ENCODE peak calls at places on chromosomes 7 and 10, in seven cellular contexts. One of them, this sample, is unnamed.

GRCh38 chr10:31320598-31321211 is 1.7 kb downstream of the ZEB1 start:
- DNase-seq in CD8-positive, alpha-beta T cell: peak
- DNase-seq in neural crest cell: no peak
- DNase-seq in stomach: no peak
- DNase-seq in endothelial cell: peak
- DNase-seq in uterus: peak
- DNase-seq in RWPE1: no peak
- DNase-seq in this sample: peak

GRCh38 chr10:91652364-91652763 is 19.5 kb upstream of the PPP1R3C start:
- DNase-seq in CD8-positive, alpha-beta T cell: no peak
- DNase-seq in neural crest cell: no peak
- DNase-seq in stomach: no peak
- DNase-seq in endothelial cell: no peak
- DNase-seq in uterus: no peak
- DNase-seq in RWPE1: peak
- DNase-seq in this sample: peak

GRCh38 chr10:109977382-109977806 is 30.4 kb upstream of the ADD3 start:
- DNase-seq in CD8-positive, alpha-beta T cell: no peak
- DNase-seq in neural crest cell: no peak
- DNase-seq in stomach: peak
- DNase-seq in endothelial cell: no peak
- DNase-seq in uterus: no peak
- DNase-seq in RWPE1: no peak
- DNase-seq in this sample: peak

GRCh38 chr7:82975811-82976468 is 186.7 kb downstream of the PCLO start:
- DNase-seq in CD8-positive, alpha-beta T cell: no peak
- DNase-seq in neural crest cell: no peak
- DNase-seq in stomach: no peak
- DNase-seq in endothelial cell: no peak
- DNase-seq in uterus: no peak
- DNase-seq in RWPE1: no peak
- DNase-seq in this sample: no peak

GRCh38 chr7:1883031-1883761 is 213.1 kb downstream of the ELFN1 start:
- DNase-seq in CD8-positive, alpha-beta T cell: no peak
- DNase-seq in neural crest cell: no peak
- DNase-seq in stomach: no peak
- DNase-seq in endothelial cell: no peak
- DNase-seq in uterus: no peak
- DNase-seq in RWPE1: peak
- DNase-seq in this sample: peak

GRCh38 chr7:132655071-132655761 is 78.9 kb upstream of the PLXNA4 start:
- DNase-seq in CD8-positive, alpha-beta T cell: peak
- DNase-seq in neural crest cell: no peak
- DNase-seq in stomach: peak
- DNase-seq in endothelial cell: peak
- DNase-seq in uterus: peak
- DNase-seq in RWPE1: no peak
- DNase-seq in this sample: peak

GRCh38 chr7:44884553-44885393 is 557 bp downstream of the PURB start:
- DNase-seq in CD8-positive, alpha-beta T cell: peak
- DNase-seq in neural crest cell: peak
- DNase-seq in stomach: peak
- DNase-seq in endothelial cell: peak
- DNase-seq in uterus: peak
- DNase-seq in RWPE1: no peak
- DNase-seq in this sample: peak

GRCh38 chr10:46288601-46289206 is 1.9 kb downstream of the ANTXRL start:
- DNase-seq in CD8-positive, alpha-beta T cell: no peak
- DNase-seq in neural crest cell: no peak
- DNase-seq in stomach: no peak
- DNase-seq in endothelial cell: no peak
- DNase-seq in uterus: no peak
- DNase-seq in RWPE1: no peak
- DNase-seq in this sample: no peak

GRCh38 chr10:102159051-102159597 is 6.9 kb downstream of the NOLC1 start:
- DNase-seq in CD8-positive, alpha-beta T cell: no peak
- DNase-seq in neural crest cell: no peak
- DNase-seq in stomach: no peak
- DNase-seq in endothelial cell: no peak
- DNase-seq in uterus: no peak
- DNase-seq in RWPE1: no peak
- DNase-seq in this sample: peak

GRCh38 chr7:104267701-104268368 is 60.0 kb upstream of the ORC5 start:
- DNase-seq in CD8-positive, alpha-beta T cell: no peak
- DNase-seq in neural crest cell: no peak
- DNase-seq in stomach: no peak
- DNase-seq in endothelial cell: no peak
- DNase-seq in uterus: no peak
- DNase-seq in RWPE1: peak
- DNase-seq in this sample: peak

GRCh38 chr7:51325231-51325630 is 8.6 kb upstream of the COBL start:
- DNase-seq in CD8-positive, alpha-beta T cell: no peak
- DNase-seq in neural crest cell: no peak
- DNase-seq in stomach: no peak
- DNase-seq in endothelial cell: no peak
- DNase-seq in uterus: no peak
- DNase-seq in RWPE1: peak
- DNase-seq in this sample: no peak

GRCh38 chr10:127398140-127398966 is 150.8 kb upstream of the NPS start:
- DNase-seq in CD8-positive, alpha-beta T cell: no peak
- DNase-seq in neural crest cell: no peak
- DNase-seq in stomach: no peak
- DNase-seq in endothelial cell: no peak
- DNase-seq in uterus: no peak
- DNase-seq in RWPE1: peak
- DNase-seq in this sample: peak

GRCh38 chr10:132021504-132022143 is 39.9 kb upstream of the BNIP3 start:
- DNase-seq in CD8-positive, alpha-beta T cell: no peak
- DNase-seq in neural crest cell: no peak
- DNase-seq in stomach: no peak
- DNase-seq in endothelial cell: no peak
- DNase-seq in uterus: no peak
- DNase-seq in RWPE1: no peak
- DNase-seq in this sample: no peak

GRCh38 chr7:46745700-46746090 is 824.6 kb upstream of the IGFBP3 start:
- DNase-seq in CD8-positive, alpha-beta T cell: no peak
- DNase-seq in neural crest cell: no peak
- DNase-seq in stomach: no peak
- DNase-seq in endothelial cell: no peak
- DNase-seq in uterus: no peak
- DNase-seq in RWPE1: no peak
- DNase-seq in this sample: peak

GRCh38 chr7:150323682-150324365 is 479 bp upstream of the ACTR3C start:
- DNase-seq in CD8-positive, alpha-beta T cell: no peak
- DNase-seq in neural crest cell: no peak
- DNase-seq in stomach: no peak
- DNase-seq in endothelial cell: no peak
- DNase-seq in uterus: no peak
- DNase-seq in RWPE1: peak
- DNase-seq in this sample: no peak

GRCh38 chr10:4103586-4103985 is 318.6 kb upstream of the KLF6 start:
- DNase-seq in CD8-positive, alpha-beta T cell: no peak
- DNase-seq in neural crest cell: no peak
- DNase-seq in stomach: no peak
- DNase-seq in endothelial cell: no peak
- DNase-seq in uterus: no peak
- DNase-seq in RWPE1: no peak
- DNase-seq in this sample: no peak

GRCh38 chr7:124152859-124153692 is 120.2 kb upstream of the TMEM229A start:
- DNase-seq in CD8-positive, alpha-beta T cell: no peak
- DNase-seq in neural crest cell: peak
- DNase-seq in stomach: no peak
- DNase-seq in endothelial cell: peak
- DNase-seq in uterus: no peak
- DNase-seq in RWPE1: peak
- DNase-seq in this sample: peak
- TF ChIP-seq CTCF in CD8-positive, alpha-beta T cell: no peak
- TF ChIP-seq CTCF in neural crest cell: peak
- TF ChIP-seq CTCF in stomach: no peak
- TF ChIP-seq CTCF in endothelial cell: peak
- TF ChIP-seq CTCF in uterus: no peak
- TF ChIP-seq CTCF in RWPE1: no peak
- TF ChIP-seq CTCF in this sample: peak

DNA sequence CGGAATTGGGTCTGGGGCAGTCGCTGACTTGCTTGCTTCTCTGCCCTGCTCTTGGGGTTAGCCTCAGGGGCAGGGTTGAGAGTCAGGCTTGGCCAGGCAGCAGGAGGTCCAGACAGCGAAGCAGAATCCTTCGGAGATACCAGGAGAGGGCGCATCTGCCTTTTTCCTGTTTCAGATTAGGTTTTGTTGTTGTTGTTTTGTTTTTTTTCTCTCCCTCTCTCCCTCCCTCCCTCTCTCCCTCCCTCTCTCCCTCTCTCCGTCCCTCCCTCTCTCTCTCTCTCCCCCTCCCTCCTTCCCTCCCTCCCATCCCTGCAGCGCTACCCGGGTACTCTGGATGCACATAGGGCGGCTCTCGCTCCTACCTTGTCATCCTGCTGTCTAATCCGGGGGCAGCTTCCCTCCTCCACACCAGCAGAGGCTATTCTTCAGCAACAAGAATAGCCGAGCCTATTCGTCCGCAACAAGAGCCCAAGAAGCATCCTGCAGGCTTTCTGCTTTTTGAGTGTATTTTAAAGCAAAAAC is 758 bp upstream of the OPTN start:
- DNase-seq in CD8-positive, alpha-beta T cell: peak
- DNase-seq in neural crest cell: peak
- DNase-seq in stomach: no peak
- DNase-seq in endothelial cell: peak
- DNase-seq in uterus: peak
- DNase-seq in RWPE1: peak
- DNase-seq in this sample: peak
- TF ChIP-seq CTCF in CD8-positive, alpha-beta T cell: no peak
- TF ChIP-seq CTCF in neural crest cell: no peak
- TF ChIP-seq CTCF in stomach: no peak
- TF ChIP-seq CTCF in endothelial cell: no peak
- TF ChIP-seq CTCF in uterus: peak
- TF ChIP-seq CTCF in RWPE1: no peak
- TF ChIP-seq CTCF in this sample: peak

GRCh38 chr7:98236366-98237185 is 15.5 kb downstream of the TECPR1 start:
- DNase-seq in CD8-positive, alpha-beta T cell: no peak
- DNase-seq in neural crest cell: no peak
- DNase-seq in stomach: no peak
- DNase-seq in endothelial cell: no peak
- DNase-seq in uterus: no peak
- DNase-seq in RWPE1: no peak
- DNase-seq in this sample: no peak
- TF ChIP-seq CTCF in CD8-positive, alpha-beta T cell: no peak
- TF ChIP-seq CTCF in neural crest cell: no peak
- TF ChIP-seq CTCF in stomach: no peak
- TF ChIP-seq CTCF in endothelial cell: no peak
- TF ChIP-seq CTCF in uterus: no peak
- TF ChIP-seq CTCF in RWPE1: no peak
- TF ChIP-seq CTCF in this sample: no peak

DNA sequence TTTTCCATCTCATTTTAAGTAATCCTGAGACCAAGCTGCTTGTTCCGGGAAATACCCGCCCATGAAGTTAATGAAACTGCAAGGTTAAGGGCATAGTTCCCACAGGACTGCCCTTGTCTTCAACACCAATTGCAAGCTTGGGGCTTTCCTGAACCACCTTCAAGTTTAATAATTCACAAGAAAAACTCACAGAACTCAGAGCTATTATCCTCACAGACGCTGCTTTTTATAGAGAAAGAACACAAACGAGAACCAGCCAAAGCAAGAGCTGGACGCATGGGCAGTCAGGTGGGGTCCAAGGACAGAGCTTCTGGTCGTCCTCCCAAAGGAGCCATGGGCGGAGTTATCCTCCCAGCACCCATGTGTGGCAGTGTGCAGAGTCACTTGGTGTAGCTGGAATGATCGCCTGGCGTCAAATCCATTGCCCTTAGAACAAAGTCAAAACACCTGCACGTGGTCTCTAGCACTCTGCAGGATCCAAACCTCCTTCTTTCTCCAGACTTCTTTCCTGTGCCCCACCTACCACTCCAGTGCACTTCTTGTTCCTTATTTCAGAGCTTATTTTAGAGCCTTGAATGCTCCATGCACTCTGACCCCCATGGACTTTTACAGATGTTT is 56.7 kb downstream of the SNX10 start:
- DNase-seq in CD8-positive, alpha-beta T cell: no peak
- DNase-seq in neural crest cell: no peak
- DNase-seq in stomach: no peak
- DNase-seq in endothelial cell: no peak
- DNase-seq in uterus: no peak
- DNase-seq in RWPE1: no peak
- DNase-seq in this sample: no peak
- TF ChIP-seq CTCF in CD8-positive, alpha-beta T cell: no peak
- TF ChIP-seq CTCF in neural crest cell: no peak
- TF ChIP-seq CTCF in stomach: no peak
- TF ChIP-seq CTCF in endothelial cell: no peak
- TF ChIP-seq CTCF in uterus: no peak
- TF ChIP-seq CTCF in RWPE1: no peak
- TF ChIP-seq CTCF in this sample: no peak

DNA sequence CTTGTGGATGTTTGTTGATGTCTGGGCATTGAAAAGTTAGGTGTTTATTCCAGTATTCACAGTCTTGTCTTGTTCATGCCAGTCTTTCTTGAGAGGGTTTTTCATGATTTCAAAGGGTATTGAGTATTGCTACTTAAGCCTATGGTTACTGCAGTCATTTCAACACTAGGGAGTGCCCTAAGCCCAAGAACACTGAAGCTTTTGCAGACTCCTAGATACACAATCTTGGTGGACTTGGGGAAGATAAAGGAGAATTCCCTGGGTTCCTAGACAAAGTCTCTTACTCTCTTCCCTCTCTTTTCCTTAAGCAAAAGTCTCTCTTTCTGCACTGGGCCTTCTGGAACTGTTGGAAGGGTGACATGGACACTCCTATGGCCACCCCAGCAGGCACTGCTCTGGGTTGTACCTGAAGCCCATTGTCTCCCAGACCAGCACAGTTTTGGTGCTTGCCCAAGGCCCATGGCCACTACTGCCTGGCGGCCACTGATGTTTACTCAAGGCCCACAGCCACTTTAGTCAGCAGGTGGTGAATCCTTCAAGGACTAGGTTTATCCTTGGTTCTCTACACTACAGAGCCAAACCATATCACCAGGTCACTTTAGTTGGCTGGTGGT is 24.9 kb downstream of the SAMD9 start:
- DNase-seq in CD8-positive, alpha-beta T cell: no peak
- DNase-seq in neural crest cell: no peak
- DNase-seq in stomach: no peak
- DNase-seq in endothelial cell: peak
- DNase-seq in uterus: no peak
- DNase-seq in RWPE1: no peak
- DNase-seq in this sample: peak
- TF ChIP-seq CTCF in CD8-positive, alpha-beta T cell: no peak
- TF ChIP-seq CTCF in neural crest cell: no peak
- TF ChIP-seq CTCF in stomach: no peak
- TF ChIP-seq CTCF in endothelial cell: no peak
- TF ChIP-seq CTCF in uterus: no peak
- TF ChIP-seq CTCF in RWPE1: no peak
- TF ChIP-seq CTCF in this sample: peak

GRCh38 chr7:158010956-158011698 is 576.5 kb downstream of the PTPRN2 start:
- DNase-seq in CD8-positive, alpha-beta T cell: no peak
- DNase-seq in neural crest cell: no peak
- DNase-seq in stomach: no peak
- DNase-seq in endothelial cell: no peak
- DNase-seq in uterus: no peak
- DNase-seq in RWPE1: no peak
- DNase-seq in this sample: no peak
- TF ChIP-seq CTCF in CD8-positive, alpha-beta T cell: no peak
- TF ChIP-seq CTCF in neural crest cell: no peak
- TF ChIP-seq CTCF in stomach: no peak
- TF ChIP-seq CTCF in endothelial cell: no peak
- TF ChIP-seq CTCF in uterus: no peak
- TF ChIP-seq CTCF in RWPE1: no peak
- TF ChIP-seq CTCF in this sample: no peak

This sample was measured in AG10803.